ENCODE peak calls at places on chromosomes 3 and 15, in eight cellular contexts. A is HepG2; E is HEK293T; X is activated CD8-positive, alpha-beta memory T cell treated with anti-CD3 and anti-CD28 coated beads, Interleukin-2, amount 10 ng/mL, durations not matched to agents 7 days and 5 days; Q is HFFc6; I is psoas muscle; V is pons; T is brain microvascular endothelial cell. C is an unnamed sample.

GRCh38 chr3:117644203-117644602 is 934.6 kb downstream of the TUSC7 start:
- DNase-seq in A (no peak), E (no peak), X (no peak), Q (no peak), I (no peak), V (no peak), T (no peak), C (no peak)

GRCh38 chr3:21936207-21936606 is 185.2 kb upstream of the ZNF385D start:
- DNase-seq in A (no peak), E (no peak), X (no peak), Q (no peak), I (no peak), V (no peak), T (no peak), C (no peak)

GRCh38 chr15:72964542-72964941 is 87.7 kb upstream of the NEO1 start:
- DNase-seq in A (no peak), E (no peak), X (no peak), Q (no peak), I (no peak), V (no peak), T (no peak), C (no peak)

GRCh38 chr3:78972617-78973301 is 795.0 kb downstream of the ROBO1 start:
- DNase-seq in A (peak), E (no peak), X (no peak), Q (no peak), I (no peak), V (no peak), T (no peak), C (no peak)

GRCh38 chr3:94098487-94098886 is 35.6 kb downstream of the NSUN3 start:
- DNase-seq in A (no peak), E (no peak), X (no peak), Q (no peak), I (no peak), V (peak), T (no peak), C (no peak)

GRCh38 chr15:91982401-91982800 is 128.9 kb downstream of the SLCO3A1 start:
- DNase-seq in A (no peak), E (no peak), X (no peak), Q (peak), I (no peak), V (no peak), T (no peak), C (no peak)

GRCh38 chr3:39275052-39275451 is 4.8 kb downstream of the CX3CR1 start:
- DNase-seq in A (no peak), E (no peak), X (peak), Q (peak), I (no peak), V (no peak), T (no peak), C (no peak)

GRCh38 chr3:188026191-188026968 is 127.6 kb upstream of the LPP start:
- DNase-seq in A (peak), E (no peak), X (no peak), Q (no peak), I (no peak), V (no peak), T (no peak), C (no peak)

GRCh38 chr3:124588036-124588435 is 142.2 kb upstream of the UMPS start:
- DNase-seq in A (no peak), E (no peak), X (no peak), Q (no peak), I (no peak), V (no peak), T (no peak), C (no peak)

GRCh38 chr3:171295502-171296373 is 164.5 kb downstream of the TNIK start:
- DNase-seq in A (no peak), E (no peak), X (no peak), Q (no peak), I (no peak), V (no peak), T (no peak), C (no peak)

GRCh38 chr3:196645091-196645490 is 5.6 kb downstream of the NRROS start:
- DNase-seq in A (no peak), E (no peak), X (no peak), Q (no peak), I (no peak), V (no peak), T (no peak), C (no peak)

GRCh38 chr3:104519068-104519467 is 847.6 kb upstream of the ALCAM start:
- DNase-seq in A (no peak), E (no peak), X (no peak), Q (no peak), I (no peak), V (peak), T (no peak), C (no peak)

GRCh38 chr15:66698318-66698961 is 3.6 kb upstream of the SMAD6 start:
- DNase-seq in A (peak), E (peak), X (no peak), Q (peak), I (peak), V (peak), T (peak), C (no peak)

GRCh38 chr3:55158345-55158744 is 230.5 kb upstream of the LRTM1 start:
- DNase-seq in A (no peak), E (no peak), X (no peak), Q (no peak), I (no peak), V (no peak), T (no peak), C (no peak)

GRCh38 chr15:42933886-42934667 is 13.5 kb upstream of the TTBK2 start:
- DNase-seq in A (peak), E (no peak), X (no peak), Q (no peak), I (no peak), V (no peak), T (no peak), C (no peak)

GRCh38 chr3:71389911-71390573 is 193.5 kb downstream of the FOXP1 start:
- DNase-seq in A (peak), E (no peak), X (no peak), Q (no peak), I (peak), V (peak), T (peak), C (no peak)

GRCh38 chr3:134373278-134373941 is 837 bp downstream of the AMOTL2 start:
- DNase-seq in A (peak), E (peak), X (no peak), Q (peak), I (peak), V (peak), T (peak), C (peak)

GRCh38 chr3:25661694-25662455 is 2.8 kb downstream of the TOP2B start:
- DNase-seq in A (no peak), E (no peak), X (no peak), Q (no peak), I (no peak), V (no peak), T (no peak), C (no peak)

GRCh38 chr3:56042326-56042951 is 425.8 kb downstream of the ERC2 start:
- DNase-seq in A (peak), E (peak), X (no peak), Q (peak), I (no peak), V (peak), T (peak), C (no peak)

GRCh38 chr3:139198929-139199328 is 144.9 kb upstream of the MRPS22 start:
- DNase-seq in A (no peak), E (no peak), X (no peak), Q (peak), I (no peak), V (no peak), T (no peak), C (no peak)

GRCh38 chr3:98601180-98601579 is 7.8 kb upstream of the CPOX start:
- DNase-seq in A (no peak), E (no peak), X (no peak), Q (no peak), I (no peak), V (no peak), T (no peak), C (no peak)

GRCh38 chr3:188946837-188947236 is 224.9 kb upstream of the TPRG1 start:
- DNase-seq in A (no peak), E (no peak), X (no peak), Q (no peak), I (peak), V (no peak), T (no peak), C (no peak)

GRCh38 chr3:58994746-58995330 is 55.0 kb downstream of the CFAP20DC start:
- DNase-seq in A (peak), E (peak), X (peak), Q (peak), I (no peak), V (peak), T (peak), C (no peak)

GRCh38 chr3:69209413-69209812 is 87.0 kb upstream of the LMOD3 start:
- DNase-seq in A (no peak), E (no peak), X (no peak), Q (no peak), I (no peak), V (no peak), T (no peak), C (no peak)

GRCh38 chr3:152316318-152316717 is 47.6 kb downstream of the MBNL1 start:
- DNase-seq in A (no peak), E (no peak), X (no peak), Q (no peak), I (no peak), V (no peak), T (no peak), C (no peak)

GRCh38 chr3:161108840-161109239 is 3.7 kb upstream of the B3GALNT1 start:
- DNase-seq in A (no peak), E (no peak), X (no peak), Q (no peak), I (no peak), V (no peak), T (no peak), C (no peak)

GRCh38 chr3:111592143-111592542 is 3.0 kb downstream of the ZBED2 start:
- DNase-seq in A (no peak), E (no peak), X (no peak), Q (no peak), I (no peak), V (no peak), T (no peak), C (no peak)

GRCh38 chr3:123522666-123523412 is 62.0 kb downstream of the HACD2 start:
- DNase-seq in A (no peak), E (no peak), X (no peak), Q (no peak), I (peak), V (peak), T (no peak), C (peak)

GRCh38 chr3:129526121-129526900 is 2.1 kb upstream of the RHO start:
- DNase-seq in A (no peak), E (no peak), X (no peak), Q (no peak), I (no peak), V (peak), T (no peak), C (no peak)

GRCh38 chr3:62607287-62608029 is 234.1 kb upstream of the FEZF2 start:
- DNase-seq in A (no peak), E (no peak), X (no peak), Q (peak), I (no peak), V (no peak), T (peak), C (no peak)

GRCh38 chr15:68815598-68815997 is 5.1 kb downstream of the ANP32A start:
- DNase-seq in A (no peak), E (no peak), X (no peak), Q (no peak), I (no peak), V (no peak), T (no peak), C (no peak)

GRCh38 chr3:8201886-8202285 is 299.7 kb upstream of the LMCD1 start:
- DNase-seq in A (no peak), E (no peak), X (no peak), Q (no peak), I (no peak), V (no peak), T (peak), C (no peak)

GRCh38 chr3:15108869-15109268 is 9.9 kb upstream of the RBSN start:
- DNase-seq in A (no peak), E (no peak), X (no peak), Q (no peak), I (no peak), V (no peak), T (no peak), C (no peak)